ENCODE peak calls at places on chromosomes 2 and 18, in five cellular contexts. K is K562, W is GM12878, D is A549, G is IMR-90. Z is an unnamed sample.

GRCh38 chr18:1012775-1013174 is 108.1 kb downstream of the ADCYAP1 start:
- DNase-seq in G (no peak), D (no peak), K (no peak), W (no peak), Z (no peak)

GRCh38 chr2:115036818-115037217 is 594.4 kb downstream of the DPP10 start:
- DNase-seq in G (no peak), W (no peak), D (no peak), K (no peak), Z (no peak)

GRCh38 chr2:18630541-18630940 is 41.2 kb upstream of the NT5C1B start:
- DNase-seq in K (no peak), W (no peak), D (no peak), G (peak), Z (no peak)

GRCh38 chr18:57846258-57846657 is 43.1 kb upstream of the ATP8B1 start:
- DNase-seq in W (no peak), D (peak), K (peak), G (peak), Z (no peak)

GRCh38 chr18:37385846-37386435 is 179.7 kb downstream of the CELF4 start:
- DNase-seq in K (peak), D (peak), G (peak), W (no peak), Z (peak)

GRCh38 chr2:208025814-208026184 is 472 bp upstream of the PLEKHM3 start:
- DNase-seq in G (no peak), K (no peak), D (no peak), W (no peak), Z (no peak)

GRCh38 chr2:111675419-111676194 is 208.4 kb downstream of the ANAPC1 start:
- DNase-seq in W (no peak), G (no peak), K (no peak), D (no peak), Z (no peak)

GRCh38 chr2:232896700-232897385 is 26.8 kb downstream of the SNORC start:
- DNase-seq in G (no peak), D (no peak), K (no peak), W (no peak), Z (no peak)

GRCh38 chr2:14492920-14493503 is 139.5 kb upstream of the LRATD1 start:
- DNase-seq in G (peak), D (no peak), K (no peak), W (no peak), Z (no peak)

GRCh38 chr2:120224735-120225548 is 1.7 kb upstream of the TMEM185B start:
- DNase-seq in W (no peak), K (no peak), G (no peak), D (no peak), Z (no peak)

GRCh38 chr2:110837421-110838409 is 105.3 kb downstream of the ACOXL start:
- DNase-seq in W (no peak), G (no peak), D (no peak), K (no peak), Z (no peak)

GRCh38 chr2:39620067-39620466 is 45.6 kb upstream of the TMEM178A start:
- DNase-seq in W (no peak), K (peak), G (peak), D (peak), Z (peak)

GRCh38 chr2:108927936-108928659 is 60.9 kb downstream of the EDAR start:
- DNase-seq in D (peak), W (no peak), K (peak), G (peak), Z (peak)

GRCh38 chr2:45248214-45248613 is 239.0 kb upstream of the SIX2 start:
- DNase-seq in W (no peak), G (peak), K (no peak), D (no peak), Z (no peak)

GRCh38 chr2:202036601-202037037 is 3.0 kb downstream of the FZD7 start:
- DNase-seq in D (no peak), W (no peak), G (peak), K (no peak), Z (no peak)

GRCh38 chr2:217573565-217573964 is 429.2 kb downstream of the TNS1 start:
- DNase-seq in W (no peak), D (peak), K (no peak), G (peak), Z (no peak)

GRCh38 chr18:67104700-67105284 is 411.7 kb downstream of the DSEL start:
- DNase-seq in G (peak), K (peak), D (peak), W (no peak), Z (peak)

GRCh38 chr2:232988444-232988843 is 24.6 kb downstream of the NGEF start:
- DNase-seq in G (peak), D (peak), K (no peak), W (no peak), Z (peak)

GRCh38 chr2:101546376-101547058 is 71.6 kb upstream of the RFX8 start:
- DNase-seq in W (no peak), D (no peak), K (no peak), G (peak), Z (no peak)

GRCh38 chr18:61953641-61954040 is 60.8 kb upstream of the RNF152 start:
- DNase-seq in D (no peak), K (no peak), G (no peak), W (no peak), Z (no peak)

GRCh38 chr2:98514879-98515570 is 70.4 kb downstream of the INPP4A start:
- DNase-seq in D (peak), G (peak), K (peak), W (no peak), Z (no peak)

GRCh38 chr2:159164457-159164894 is 122.0 kb downstream of the WDSUB1 start:
- DNase-seq in D (no peak), G (no peak), K (no peak), W (no peak), Z (no peak)

GRCh38 chr2:205734436-205734835 is 52.1 kb downstream of the NRP2 start:
- DNase-seq in D (peak), K (peak), W (no peak), G (peak), Z (peak)

GRCh38 chr2:231464576-231465540 is 574 bp upstream of the NCL start:
- DNase-seq in D (no peak), W (no peak), K (peak), G (no peak), Z (peak)

GRCh38 chr2:16738361-16739225 is 73.0 kb upstream of the CYRIA start:
- DNase-seq in G (no peak), D (no peak), K (no peak), W (no peak), Z (no peak)

GRCh38 chr2:72146357-72147302 is 1.0 kb downstream of the CYP26B1 start:
- DNase-seq in G (no peak), K (no peak), W (no peak), D (no peak), Z (no peak)

GRCh38 chr18:6370886-6371635 is 43.6 kb downstream of the L3MBTL4 start:
- DNase-seq in W (no peak), D (no peak), K (no peak), G (no peak), Z (peak)

GRCh38 chr18:2891526-2892431 is 45.0 kb downstream of the EMILIN2 start:
- DNase-seq in K (no peak), G (no peak), D (no peak), W (no peak), Z (no peak)

GRCh38 chr18:2887470-2887869 is 40.7 kb downstream of the EMILIN2 start:
- DNase-seq in W (no peak), K (no peak), D (no peak), G (no peak), Z (no peak)

GRCh38 chr18:2893056-2893455 is 46.2 kb downstream of the EMILIN2 start:
- DNase-seq in W (no peak), D (no peak), K (no peak), G (no peak), Z (no peak)

GRCh38 chr18:2890606-2891005 is 43.8 kb downstream of the EMILIN2 start:
- DNase-seq in G (no peak), D (no peak), W (no peak), K (no peak), Z (no peak)

DNA sequence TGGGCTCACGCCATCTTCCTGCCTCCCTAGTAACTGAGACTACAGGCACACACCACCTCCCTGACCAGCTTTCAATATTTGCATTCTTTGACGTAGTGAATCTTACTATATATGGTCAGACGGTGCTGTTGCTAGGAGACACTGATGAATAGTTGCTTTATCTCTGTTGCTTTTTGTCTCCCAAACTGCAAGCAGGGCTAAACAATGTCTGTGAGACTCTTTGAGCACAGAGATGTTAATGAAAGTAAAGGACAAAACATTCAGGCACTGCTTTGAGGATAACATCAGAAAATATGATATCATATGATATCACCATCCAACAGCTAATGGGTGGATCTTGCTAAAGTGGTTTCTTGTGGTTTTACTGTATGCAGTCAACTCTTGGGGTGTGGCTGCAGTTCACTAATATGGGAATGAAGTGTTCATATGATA is 43.0 kb downstream of the EMILIN2 start:
- DNase-seq in W (no peak), K (no peak), D (no peak), G (peak), Z (peak)
- TF ChIP-seq CEBPB in W (no peak), K (no peak), D (no peak), G (no peak), Z (no peak)

GRCh38 chr2:27870724-27871123 is 19.5 kb downstream of the RBKS start:
- DNase-seq in D (peak), G (no peak), K (no peak), W (no peak), Z (no peak)
- TF ChIP-seq CEBPB in D (no peak), G (no peak), K (no peak), W (no peak), Z (no peak)

GRCh38 chr2:7437122-7437521 is 519.9 kb downstream of the RNF144A start:
- DNase-seq in G (no peak), D (no peak), K (no peak), W (no peak), Z (no peak)

GRCh38 chr2:7437716-7438648 is 520.8 kb downstream of the RNF144A start:
- DNase-seq in W (peak), D (no peak), G (no peak), K (no peak), Z (no peak)

GRCh38 chr2:7440985-7441384 is 523.8 kb downstream of the RNF144A start:
- DNase-seq in K (no peak), D (no peak), W (no peak), G (no peak), Z (no peak)

GRCh38 chr2:7436096-7436906 is 519.1 kb downstream of the RNF144A start:
- DNase-seq in G (no peak), W (no peak), D (no peak), K (no peak), Z (no peak)

GRCh38 chr2:7438855-7439254 is 521.6 kb downstream of the RNF144A start:
- DNase-seq in D (no peak), G (no peak), K (no peak), W (no peak), Z (no peak)
- TF ChIP-seq CEBPB in D (no peak), G (no peak), K (no peak), W (no peak), Z (no peak)

DNA sequence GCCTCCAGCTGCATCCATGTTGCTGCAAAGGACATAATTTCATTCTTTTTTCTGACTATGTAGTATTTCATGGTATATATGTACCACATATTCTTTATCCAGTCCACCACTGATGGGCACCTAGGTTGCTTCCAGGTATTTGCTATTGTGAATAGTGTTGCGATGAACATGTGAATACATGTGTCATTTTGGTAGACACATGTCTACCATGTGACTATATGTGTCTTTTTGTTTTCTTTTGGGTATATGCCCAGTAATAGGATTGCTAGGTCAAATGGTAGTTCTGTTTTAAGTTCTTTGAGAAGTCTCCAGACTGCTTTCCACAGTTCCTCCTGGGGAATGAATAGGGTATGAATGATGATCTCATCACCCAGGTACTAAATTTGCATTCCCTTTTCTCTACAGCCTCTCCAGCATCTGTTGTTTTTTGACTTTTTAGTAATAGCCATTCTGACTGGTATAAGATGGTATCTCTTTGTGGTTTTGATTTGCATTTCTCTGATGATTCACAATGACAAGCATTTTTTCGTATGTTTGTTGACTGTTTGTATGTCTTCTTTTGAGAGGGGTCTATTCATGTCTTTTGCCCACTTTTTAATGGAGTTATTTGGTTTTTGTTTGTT is 35.6 kb upstream of the FEZ2 start:
- DNase-seq in G (peak), D (no peak), K (no peak), W (no peak), Z (no peak)
- TF ChIP-seq CEBPB in G (no peak), D (no peak), K (no peak), W (no peak), Z (no peak)

GRCh38 chr2:51620830-51621229 is 588.9 kb upstream of the NRXN1 start:
- DNase-seq in W (no peak), G (peak), D (no peak), K (no peak), Z (no peak)
- TF ChIP-seq CEBPB in W (no peak), G (no peak), D (no peak), K (no peak), Z (no peak)

GRCh38 chr2:147818741-147819140 is 26.1 kb upstream of the ACVR2A start:
- DNase-seq in D (no peak), K (no peak), W (no peak), G (peak), Z (no peak)

GRCh38 chr2:147826615-147827375 is 18.0 kb upstream of the ACVR2A start:
- DNase-seq in K (no peak), W (no peak), G (no peak), D (no peak), Z (no peak)

GRCh38 chr2:147829106-147829505 is 15.7 kb upstream of the ACVR2A start:
- DNase-seq in G (peak), W (no peak), D (peak), K (no peak), Z (no peak)

DNA sequence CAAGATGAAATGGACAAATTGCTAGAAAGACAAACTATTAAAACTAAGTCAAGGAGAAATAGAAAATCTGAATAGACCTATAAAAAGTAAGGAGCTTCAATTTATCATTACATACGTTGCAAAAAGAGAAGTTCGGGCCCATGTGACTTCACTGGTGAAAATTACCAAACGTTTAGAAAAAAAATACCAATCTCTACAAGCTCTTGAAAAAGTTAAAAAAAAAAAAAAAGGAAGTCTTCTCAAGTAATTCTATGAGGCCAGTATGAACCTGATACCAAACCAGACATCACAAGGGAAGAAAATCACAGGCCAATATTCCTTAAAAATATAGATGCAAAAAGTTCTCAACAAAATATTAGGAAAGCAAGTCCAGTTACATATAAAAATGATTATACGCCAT is 20.2 kb upstream of the ACVR2A start:
- DNase-seq in G (no peak), W (no peak), D (no peak), K (no peak), Z (no peak)
- TF ChIP-seq CEBPB in G (no peak), W (no peak), D (no peak), K (no peak), Z (no peak)

GRCh38 chr2:62410926-62411456 is 95.0 kb downstream of the TMEM17 start:
- DNase-seq in D (no peak), G (no peak), W (no peak), K (no peak), Z (no peak)
- TF ChIP-seq CEBPB in D (no peak), G (no peak), W (no peak), K (no peak), Z (no peak)

GRCh38 chr2:228875152-228875875 is 395.8 kb downstream of the PID1 start:
- DNase-seq in K (no peak), D (no peak), G (no peak), W (no peak), Z (no peak)
- TF ChIP-seq CEBPB in K (no peak), D (no peak), G (no peak), W (no peak), Z (no peak)